ENCODE peak calls at places on chromosomes 11 and 22, in six cellular contexts. T, M, K, E, P and F are unnamed samples.

GRCh38 chr22:49973018-49973965 is 12.7 kb downstream of the PIM3 start:
- DNase-seq in M (peak; percentile 37), P (no peak), T (no peak), E (no peak), K (no peak), F (no peak)

GRCh38 chr11:43360361-43361032 is 1.8 kb downstream of the TTC17 start:
- DNase-seq in P (no peak), M (no peak), T (no peak), K (no peak), E (no peak), F (no peak)

GRCh38 chr11:62439785-62440602 is 21.2 kb downstream of the SCGB1A1 start:
- DNase-seq in P (no peak), E (no peak), M (peak; percentile 86), K (no peak), T (no peak), F (no peak)

GRCh38 chr22:35995772-35996171 is 32.9 kb downstream of the RBFOX2 start:
- DNase-seq in K (peak; percentile 20), M (peak; percentile 95), P (no peak), E (no peak), T (no peak), F (peak; percentile 88)

GRCh38 chr11:65593518-65594414 is 1.8 kb downstream of the KCNK7 start:
- DNase-seq in E (no peak), T (peak; percentile 65), K (no peak), P (no peak), M (peak; percentile 27), F (no peak)

GRCh38 chr11:43579171-43579918 is 101.2 kb upstream of the HSD17B12 start:
- DNase-seq in M (peak; percentile 37), K (no peak), T (peak; percentile 29), E (no peak), P (no peak), F (no peak)

GRCh38 chr11:125441648-125442410 is 54.2 kb downstream of the FEZ1 start:
- DNase-seq in E (no peak), K (no peak), M (no peak), T (no peak), P (peak; percentile 17), F (no peak)

GRCh38 chr11:44861829-44862545 is 88.7 kb downstream of the TP53I11 start:
- DNase-seq in K (peak; percentile 67), E (no peak), M (peak; percentile 99), P (no peak), T (peak; percentile 79), F (peak; percentile 99)

GRCh38 chr11:18230859-18231258 is 5.7 kb downstream of the SAA4 start:
- DNase-seq in P (no peak), M (no peak), T (no peak), E (no peak), K (no peak), F (no peak)

GRCh38 chr11:134216816-134217215 is 7.0 kb downstream of the NCAPD3 start:
- DNase-seq in P (no peak), T (no peak), E (no peak), M (no peak), K (no peak), F (no peak)

GRCh38 chr11:2581151-2581930 is 118.5 kb downstream of the KCNQ1OT1 start:
- DNase-seq in K (no peak), E (no peak), P (no peak), T (no peak), M (no peak), F (no peak)

GRCh38 chr22:28299760-28300159 is 379.9 kb downstream of the TTC28 start:
- DNase-seq in E (no peak), P (no peak), T (no peak), M (peak; percentile 76), K (no peak), F (no peak)

GRCh38 chr11:3130269-3131071 is 34.6 kb downstream of the OSBPL5 start:
- DNase-seq in K (no peak), T (no peak), P (no peak), M (no peak), E (no peak), F (no peak)

GRCh38 chr22:43333156-43333555 is 10.0 kb downstream of the SCUBE1 start:
- DNase-seq in E (no peak), P (no peak), T (no peak), K (no peak), M (no peak), F (no peak)

GRCh38 chr11:88051386-88051785 is 123.9 kb downstream of the RAB38 start:
- DNase-seq in T (no peak), E (no peak), M (peak; percentile 16), P (no peak), K (no peak), F (no peak)